ENCODE peak calls at places on chromosomes 1 and 21, in nine cellular contexts. W is kidney epithelial cell; L is activated naive CD4-positive, alpha-beta T cell; E is stimulated activated naive CD8-positive, alpha-beta T cell treated with anti-CD3 and anti-CD28 coated beads, Interleukin-15, amount 100 ng/mL, for 72 hours; T is progenitor cell of endocrine pancreas; P is NCI-H460; O is transverse colon; C is NCI-H524 treated with DMSO at 0.1 percent for 48 hours; B is mucosa of gallbladder. K is an unnamed sample.

GRCh38 chr1:52204696-52205095 is 62.8 kb downstream of the ZFYVE9 start:
- DNase-seq in W (no peak), L (no peak), E (no peak), T (no peak), P (no peak), O (no peak), C (no peak), B (no peak), K (no peak)

GRCh38 chr1:45644661-45645060 is 20.8 kb upstream of the CCDC17 start:
- DNase-seq in W (no peak), L (no peak), E (no peak), T (no peak), P (no peak), O (no peak), C (no peak), B (no peak), K (no peak)

GRCh38 chr1:165397945-165398344 is 41.4 kb upstream of the LMX1A start:
- DNase-seq in W (no peak), L (no peak), E (no peak), T (no peak), P (no peak), O (no peak), C (no peak), B (peak), K (no peak)

GRCh38 chr1:112264553-112264952 is 131.5 kb upstream of the CTTNBP2NL start:
- DNase-seq in W (no peak), L (no peak), E (no peak), T (no peak), P (no peak), O (no peak), C (no peak), B (no peak), K (no peak)

GRCh38 chr21:43306911-43307676 is 119.8 kb downstream of the SIK1 start:
- DNase-seq in W (peak), L (no peak), E (no peak), T (no peak), P (no peak), O (peak), C (no peak), B (no peak), K (peak)

GRCh38 chr1:93779540-93780121 is 98.0 kb upstream of the BCAR3 start:
- DNase-seq in W (peak), L (no peak), E (no peak), T (no peak), P (peak), O (no peak), C (no peak), B (no peak), K (peak)

GRCh38 chr1:214418380-214418779 is 133.0 kb downstream of the PTPN14 start:
- DNase-seq in W (no peak), L (no peak), E (no peak), T (no peak), P (no peak), O (no peak), C (no peak), B (no peak), K (no peak)

GRCh38 chr1:31383967-31384366 is 11.1 kb upstream of the FABP3 start:
- DNase-seq in W (no peak), L (no peak), E (no peak), T (no peak), P (no peak), O (peak), C (no peak), B (no peak), K (no peak)

GRCh38 chr21:33685613-33686197 is 43.4 kb downstream of the ITSN1 start:
- DNase-seq in W (peak), L (no peak), E (no peak), T (no peak), P (no peak), O (no peak), C (no peak), B (no peak), K (no peak)

GRCh38 chr1:208149776-208150514 is 94.2 kb downstream of the PLXNA2 start:
- DNase-seq in W (no peak), L (no peak), E (no peak), T (no peak), P (no peak), O (peak), C (no peak), B (peak), K (peak)

K was measured in NCI-H510A treated with DMSO at 0.1 percent for 48 hours.